ENCODE peak calls at places on chromosomes 3 and 15, in four cellular contexts. P, V, K and Q are unnamed samples.

GRCh38 chr15:65192016-65192415 is 6.9 kb upstream of the CLPX start:
- DNase-seq in P (no peak), V (no peak), K (no peak), Q (no peak)

GRCh38 chr3:156548041-156548687 is 6.8 kb downstream of the SSR3 start:
- DNase-seq in P (no peak), V (no peak), K (no peak), Q (no peak)

GRCh38 chr3:24682141-24682547 is 187.5 kb upstream of the THRB start:
- DNase-seq in P (peak; percentile 69), V (no peak), K (no peak), Q (peak; percentile 47)

GRCh38 chr3:127081001-127081720 is 98.2 kb downstream of the PLXNA1 start:
- DNase-seq in P (no peak), V (no peak), K (no peak), Q (no peak)

GRCh38 chr3:48463703-48464102 is 17.2 kb downstream of the ATRIP start:
- DNase-seq in P (no peak), V (no peak), K (no peak), Q (no peak)

GRCh38 chr15:24878153-24878552 is 76.6 kb upstream of the SNRPN start:
- DNase-seq in P (no peak), V (no peak), K (no peak), Q (no peak)

GRCh38 chr15:26729581-26729980 is 43.3 kb downstream of the GABRB3 start:
- DNase-seq in P (no peak), V (no peak), K (no peak), Q (no peak)

GRCh38 chr3:99532246-99532645 is 106.1 kb upstream of the COL8A1 start:
- DNase-seq in P (no peak), V (no peak), K (peak; percentile 94), Q (no peak)

GRCh38 chr3:42216302-42216701 is 49.7 kb downstream of the CCK start:
- DNase-seq in P (no peak), V (no peak), K (no peak), Q (no peak)

GRCh38 chr3:62332771-62333381 is 40.5 kb downstream of the FEZF2 start:
- DNase-seq in P (no peak), V (no peak), K (peak; percentile 1), Q (no peak)

GRCh38 chr15:64681424-64682024 is 93.9 kb downstream of the RBPMS2 start:
- DNase-seq in P (peak; percentile 17), V (no peak), K (peak; percentile 34), Q (no peak)

GRCh38 chr15:63043391-63044076 is 987 bp downstream of the TPM1 start:
- DNase-seq in P (no peak), V (no peak), K (no peak), Q (no peak)

GRCh38 chr3:126704494-126705214 is 614 bp downstream of the CHCHD6 start:
- DNase-seq in P (no peak), V (no peak), K (no peak), Q (no peak)

GRCh38 chr3:145134738-145135137 is 1026.2 kb downstream of the PLOD2 start:
- DNase-seq in P (no peak), V (no peak), K (no peak), Q (no peak)

GRCh38 chr3:117104381-117104780 is 394.8 kb downstream of the TUSC7 start:
- DNase-seq in P (no peak), V (no peak), K (no peak), Q (no peak)

GRCh38 chr3:17183951-17184550 is 299.3 kb downstream of the PLCL2 start:
- DNase-seq in P (no peak), V (no peak), K (peak; percentile 23), Q (peak; percentile 3)

GRCh38 chr15:99703603-99704443 is 29.4 kb downstream of the LYSMD4 start:
- DNase-seq in P (peak; percentile 86), V (no peak), K (peak; percentile 74), Q (peak; percentile 89)